ENCODE peak calls at places on chromosomes 5 and 9, in five cellular contexts. D, Z, H, V and Y are unnamed samples. For H3K9me3, the result is how much of the 10 kb centered on the place peaks cover.

GRCh38 chr5:53359906-53360305 is 120.5 kb upstream of the FST start:
- DNase-seq in D (no peak), Z (no peak), H (no peak), V (no peak), Y (no peak)

GRCh38 chr9:6433405-6433804 is 20.4 kb downstream of the UHRF2 start:
- DNase-seq in Z (no peak), V (no peak), D (no peak), H (no peak), Y (no peak)

GRCh38 chr9:76571288-76572204 is 112.6 kb downstream of the GCNT1 start:
- DNase-seq in Z (no peak), V (no peak), H (no peak), D (no peak), Y (no peak)

GRCh38 chr5:76273491-76273890 is 129.6 kb upstream of the IQGAP2 start:
- DNase-seq in H (no peak), Z (no peak), V (no peak), D (no peak), Y (no peak)

GRCh38 chr9:76904661-76905457 is 1.1 kb downstream of the PRUNE2 start:
- DNase-seq in D (no peak), H (no peak), Z (no peak), V (no peak), Y (no peak)

GRCh38 chr9:16361118-16361517 is 509.4 kb downstream of the BNC2 start:
- DNase-seq in Z (no peak), V (no peak), H (no peak), D (no peak), Y (no peak)

GRCh38 chr9:36163840-36164175 is 5.4 kb upstream of the CCIN start:
- DNase-seq in V (no peak), H (no peak), D (no peak), Z (no peak), Y (no peak)

GRCh38 chr9:93713716-93714115 is 137.3 kb downstream of the PHF2 start:
- DNase-seq in Z (no peak), H (no peak), V (no peak), D (no peak), Y (no peak)

GRCh38 chr9:131237311-131237710 is 39.0 kb downstream of the FAM78A start:
- DNase-seq in D (no peak), V (peak), Z (no peak), H (no peak), Y (no peak)

GRCh38 chr5:6734243-6734695 is 21.0 kb downstream of the TENT4A start:
- DNase-seq in V (no peak), H (no peak), D (no peak), Z (no peak), Y (no peak)

GRCh38 chr5:169648725-169649124 is 11.7 kb downstream of the DOCK2 start:
- DNase-seq in H (no peak), Z (no peak), V (no peak), D (no peak), Y (no peak)

GRCh38 chr5:91146905-91147600 is 236.1 kb downstream of the ARRDC3 start:
- DNase-seq in D (no peak), Z (no peak), V (no peak), H (no peak), Y (no peak)

GRCh38 chr9:32394381-32395049 is 10.1 kb downstream of the ACO1 start:
- DNase-seq in H (no peak), V (no peak), Z (no peak), D (no peak), Y (no peak)

GRCh38 chr9:73577867-73578266 is 426.2 kb downstream of the ANXA1 start:
- DNase-seq in Z (no peak), H (no peak), D (peak), V (no peak), Y (no peak)

GRCh38 chr5:175920506-175920865 is 47.6 kb downstream of the THOC3 start:
- DNase-seq in V (no peak), D (no peak), Z (no peak), H (no peak), Y (no peak)

GRCh38 chr9:127785023-127785932 is 556 bp upstream of the CDK9 start:
- DNase-seq in V (peak), D (peak), Z (peak), H (peak), Y (peak)

GRCh38 chr5:66209350-66209749 is 65.2 kb downstream of the SREK1 start:
- DNase-seq in D (no peak), V (no peak), Z (no peak), H (no peak), Y (no peak)

GRCh38 chr9:133955821-133956411 is 36.2 kb downstream of the VAV2 start:
- DNase-seq in D (peak), H (no peak), V (no peak), Z (peak), Y (no peak)

GRCh38 chr5:27784317-27784716 is 745.9 kb upstream of the CDH9 start:
- DNase-seq in H (no peak), Z (no peak), D (no peak), V (no peak), Y (no peak)

GRCh38 chr9:90478821-90479220 is 163.8 kb downstream of the DIRAS2 start:
- DNase-seq in V (no peak), H (no peak), D (no peak), Z (no peak), Y (no peak)

GRCh38 chr5:136012041-136012804 is 16.6 kb upstream of the TGFBI start:
- DNase-seq in V (no peak), Z (no peak), H (no peak), D (no peak), Y (no peak)

GRCh38 chr9:5629312-5630037 is 568 bp downstream of the RIC1 start:
- DNase-seq in H (peak), V (peak), Z (no peak), D (peak), Y (peak)

GRCh38 chr5:132392978-132393825 is 23.7 kb downstream of the SLC22A5 start:
- DNase-seq in V (no peak), H (no peak), D (no peak), Z (no peak), Y (no peak)

GRCh38 chr5:83523926-83524325 is 52.4 kb downstream of the VCAN start:
- DNase-seq in Z (no peak), V (no peak), H (no peak), D (no peak), Y (no peak)

GRCh38 chr9:17229945-17230560 is 95.2 kb downstream of the CNTLN start:
- DNase-seq in V (no peak), D (no peak), Z (no peak), H (no peak), Y (no peak)

GRCh38 chr5:30908356-30908755 is 285.1 kb upstream of the CDH6 start:
- DNase-seq in D (no peak), V (no peak), Z (no peak), H (no peak), Y (no peak)

GRCh38 chr5:155792873-155793272 is 534.1 kb upstream of the SGCD start:
- DNase-seq in V (no peak), Z (no peak), H (no peak), D (no peak), Y (no peak)

GRCh38 chr5:80863708-80864107 is 96.5 kb upstream of the RASGRF2 start:
- DNase-seq in D (no peak), Z (no peak), H (no peak), V (no peak), Y (no peak)

GRCh38 chr5:87770601-87771121 is 357.9 kb upstream of the CCNH start:
- DNase-seq in D (no peak), Z (no peak), V (no peak), H (no peak), Y (no peak)

GRCh38 chr9:124251605-124252366 is 6.0 kb upstream of the NEK6 start:
- DNase-seq in H (peak), V (no peak), Z (no peak), D (no peak), Y (no peak)

DNA sequence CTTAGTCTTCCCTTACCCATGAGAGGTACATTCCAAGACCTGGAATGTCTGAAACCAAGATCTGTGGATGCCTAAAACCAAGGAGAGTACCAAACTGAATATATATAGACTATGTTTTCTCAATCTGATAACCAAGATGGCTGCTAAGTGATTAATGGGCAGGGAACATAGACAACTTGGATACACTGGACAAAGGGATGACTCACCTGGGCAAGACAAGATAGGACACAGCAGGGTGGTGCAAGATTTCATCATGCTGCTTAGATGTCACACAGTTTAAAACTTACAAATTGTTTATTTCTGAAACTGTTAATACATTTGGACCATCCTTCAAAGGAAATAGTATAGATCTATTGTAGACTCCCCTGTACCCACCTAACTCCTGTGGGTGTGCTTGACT is 130.9 kb downstream of the HTR1A start:
- DNase-seq in V (no peak), H (no peak), Z (no peak), D (no peak), Y (no peak)
- H3K9me3 ChIP-seq in V (under half), H (under half), Z (under half), D (under half), Y (under half)

DNA sequence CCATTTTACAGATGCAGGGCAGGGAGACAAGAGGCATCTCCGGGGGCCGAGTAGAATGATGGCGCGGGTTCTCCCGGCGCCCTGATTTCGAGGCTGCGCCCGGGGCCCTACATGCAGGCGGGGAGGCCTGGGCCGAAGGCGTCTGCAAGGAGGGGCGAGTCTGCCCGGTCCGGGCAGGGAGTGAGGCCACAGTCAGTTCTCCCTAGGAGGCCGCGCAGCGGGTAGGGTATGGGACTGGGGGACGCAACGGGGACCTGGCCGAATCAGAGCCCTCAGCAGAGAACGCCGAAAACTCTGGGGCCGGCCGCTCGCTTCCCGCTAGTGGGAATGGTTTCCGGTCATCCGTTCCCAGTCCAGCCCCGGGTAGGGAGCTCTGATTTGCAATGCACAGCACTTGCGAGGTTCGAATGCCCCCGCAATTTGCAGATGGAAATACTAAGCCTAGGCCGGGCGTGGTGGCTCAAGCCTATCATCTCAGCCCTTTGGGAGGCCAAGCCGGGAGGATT is 6.4 kb downstream of the TLX3 start:
- DNase-seq in D (no peak), H (no peak), V (peak), Z (no peak), Y (no peak)
- H3K9me3 ChIP-seq in D (under half), H (under half), V (under half), Z (under half), Y (under half)

DNA sequence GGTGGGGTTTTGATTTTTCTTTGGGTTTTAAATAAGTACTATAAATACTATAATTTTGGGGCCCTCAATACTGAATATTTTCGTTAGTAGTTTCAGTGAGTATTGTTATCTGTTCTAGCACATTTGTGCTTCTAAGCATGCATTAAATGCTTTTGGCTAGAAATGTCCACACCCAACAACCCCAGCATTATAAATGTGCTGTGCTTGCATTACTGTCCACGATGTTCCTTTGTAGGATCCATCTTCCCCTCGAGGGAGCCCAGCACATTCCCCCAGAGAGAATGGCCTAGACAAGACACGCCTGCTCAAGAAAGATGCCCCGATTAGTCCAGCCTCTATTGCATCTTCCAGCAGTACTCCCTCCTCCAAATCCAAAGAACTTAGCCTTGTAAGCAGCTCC is 134.7 kb downstream of the TLE4 start:
- DNase-seq in D (no peak), H (no peak), V (no peak), Z (no peak), Y (no peak)
- H3K9me3 ChIP-seq in D (under half), H (under half), V (under half), Z (under half), Y (under half)

GRCh38 chr5:12745537-12745936 is 841.3 kb upstream of the CTNND2 start:
- DNase-seq in H (no peak), D (no peak), Z (no peak), V (no peak), Y (no peak)
- H3K9me3 ChIP-seq in H (under half), D (under half), Z (under half), V (under half), Y (under half)

DNA sequence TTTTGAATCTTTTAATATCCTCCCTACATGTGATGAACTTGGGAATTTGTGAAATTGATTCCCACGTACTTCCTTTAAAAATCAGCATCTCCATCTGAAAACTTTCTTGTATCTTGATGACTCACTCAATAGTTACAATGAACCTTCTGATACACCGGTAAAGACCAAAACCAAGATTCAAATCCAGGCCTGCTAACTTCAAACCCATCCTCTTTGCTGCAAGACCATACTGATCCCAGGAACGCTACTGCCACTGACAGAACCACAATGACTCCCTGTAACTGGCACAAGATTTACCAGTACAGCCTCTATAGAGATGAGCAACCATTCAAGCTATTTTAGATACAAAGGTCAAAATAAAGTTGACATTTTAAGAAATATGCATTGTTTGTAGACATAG is 332.9 kb downstream of the DNAH5 start:
- DNase-seq in Z (no peak), V (no peak), D (no peak), H (no peak), Y (no peak)
- H3K9me3 ChIP-seq in Z (under half), V (under half), D (under half), H (under half), Y (under half)

DNA sequence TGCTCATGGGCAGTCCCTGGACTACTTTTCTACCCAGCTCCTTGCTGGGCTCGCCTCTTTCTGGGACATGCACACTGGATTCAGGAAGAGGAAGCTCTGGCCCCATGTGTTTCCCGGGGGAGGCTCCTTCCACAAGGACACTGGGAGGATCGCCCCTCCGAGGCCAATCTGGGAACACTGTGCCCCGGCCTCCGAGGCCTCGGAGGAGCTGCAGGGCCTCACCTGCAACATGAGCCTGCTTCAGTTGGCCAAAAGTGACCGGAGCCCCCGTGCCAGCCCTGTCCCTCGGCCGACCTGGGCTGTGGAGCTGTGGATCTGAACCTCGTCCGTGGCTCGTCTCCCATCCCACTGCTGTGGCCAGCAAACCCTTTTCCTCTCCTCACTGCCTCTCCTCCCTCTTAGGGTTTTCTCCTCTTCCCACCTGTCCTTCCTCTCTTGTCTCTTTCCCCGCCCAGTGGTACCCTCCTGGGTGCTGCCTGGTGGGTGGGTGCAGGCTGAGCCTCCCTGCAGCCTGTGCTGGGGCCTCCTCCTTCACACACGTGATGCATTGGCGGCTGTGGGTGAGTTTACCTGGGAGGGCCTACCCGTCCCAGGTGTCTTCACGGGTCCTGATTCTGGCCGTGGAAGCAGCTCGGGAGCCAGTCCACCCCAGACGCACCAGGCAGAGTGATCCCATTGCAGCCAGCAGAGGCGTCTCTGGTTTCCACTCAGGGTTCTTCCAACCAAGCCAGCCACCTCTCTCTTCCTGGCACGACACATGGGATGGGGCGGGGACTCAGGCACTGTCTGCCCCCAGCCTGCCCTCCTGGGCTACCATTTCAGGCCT is 241.8 kb downstream of the CACNA1B start:
- DNase-seq in D (no peak), Z (no peak), H (no peak), V (no peak), Y (no peak)
- H3K9me3 ChIP-seq in D (under half), Z (under half), H (under half), V (under half), Y (under half)

GRCh38 chr5:122996102-122996501 is 40.4 kb downstream of the PPIC start:
- DNase-seq in D (no peak), V (no peak), Z (no peak), H (no peak), Y (no peak)
- H3K9me3 ChIP-seq in D (under half), V (under half), Z (under half), H (under half), Y (under half)